ENCODE peak calls at places on chromosomes 7 and 10, in five cellular contexts. One of them, this sample, is unnamed.
A peak's percentile ranks its signal among the peaks of the same experiment; 100 is the strongest.

GRCh38 chr10:76920581-76920980 is 717.0 kb downstream of the KCNMA1 start:
- DNase-seq in A172: no peak
- DNase-seq in mesenchymal stem cell: no peak
- DNase-seq in stimulated activated naive CD8-positive, alpha-beta T cell treated with anti-CD3 and anti-CD28 coated beads, Interleukin-15, Interleukin-2, amounts not matched to agents 100 U/mL and 50 U/mL, for 24 hours: no peak
- DNase-seq in NCI-H1092: no peak
- DNase-seq in this sample: no peak

GRCh38 chr10:49690673-49691356 is 11.4 kb downstream of the C10orf53 start:
- DNase-seq in A172: no peak
- DNase-seq in mesenchymal stem cell: no peak
- DNase-seq in stimulated activated naive CD8-positive, alpha-beta T cell treated with anti-CD3 and anti-CD28 coated beads, Interleukin-15, Interleukin-2, amounts not matched to agents 100 U/mL and 50 U/mL, for 24 hours: no peak
- DNase-seq in NCI-H1092: no peak
- DNase-seq in this sample: no peak

GRCh38 chr10:29760139-29760538 is 125.4 kb upstream of the SVIL start:
- DNase-seq in A172: no peak
- DNase-seq in mesenchymal stem cell: no peak
- DNase-seq in stimulated activated naive CD8-positive, alpha-beta T cell treated with anti-CD3 and anti-CD28 coated beads, Interleukin-15, Interleukin-2, amounts not matched to agents 100 U/mL and 50 U/mL, for 24 hours: no peak
- DNase-seq in NCI-H1092: no peak
- DNase-seq in this sample: no peak

GRCh38 chr7:19969859-19970493 is 196.6 kb upstream of the TMEM196 start:
- DNase-seq in A172: peak; percentile 42
- DNase-seq in mesenchymal stem cell: peak; percentile 9
- DNase-seq in stimulated activated naive CD8-positive, alpha-beta T cell treated with anti-CD3 and anti-CD28 coated beads, Interleukin-15, Interleukin-2, amounts not matched to agents 100 U/mL and 50 U/mL, for 24 hours: no peak
- DNase-seq in NCI-H1092: no peak
- DNase-seq in this sample: peak; percentile 73

GRCh38 chr7:108348913-108349312 is 107.3 kb downstream of the NRCAM start:
- DNase-seq in A172: peak; percentile 9
- DNase-seq in mesenchymal stem cell: peak; percentile 6
- DNase-seq in stimulated activated naive CD8-positive, alpha-beta T cell treated with anti-CD3 and anti-CD28 coated beads, Interleukin-15, Interleukin-2, amounts not matched to agents 100 U/mL and 50 U/mL, for 24 hours: no peak
- DNase-seq in NCI-H1092: no peak
- DNase-seq in this sample: no peak

GRCh38 chr7:152442330-152442835 is 6.6 kb upstream of the KMT2C start:
- DNase-seq in A172: no peak
- DNase-seq in mesenchymal stem cell: no peak
- DNase-seq in stimulated activated naive CD8-positive, alpha-beta T cell treated with anti-CD3 and anti-CD28 coated beads, Interleukin-15, Interleukin-2, amounts not matched to agents 100 U/mL and 50 U/mL, for 24 hours: no peak
- DNase-seq in NCI-H1092: no peak
- DNase-seq in this sample: no peak

GRCh38 chr7:124257638-124258308 is 224.9 kb upstream of the TMEM229A start:
- DNase-seq in A172: no peak
- DNase-seq in mesenchymal stem cell: no peak
- DNase-seq in stimulated activated naive CD8-positive, alpha-beta T cell treated with anti-CD3 and anti-CD28 coated beads, Interleukin-15, Interleukin-2, amounts not matched to agents 100 U/mL and 50 U/mL, for 24 hours: no peak
- DNase-seq in NCI-H1092: no peak
- DNase-seq in this sample: no peak

GRCh38 chr7:74479961-74480829 is 26.5 kb downstream of the GTF2IRD1 start:
- DNase-seq in A172: peak; percentile 83
- DNase-seq in mesenchymal stem cell: peak; percentile 96
- DNase-seq in stimulated activated naive CD8-positive, alpha-beta T cell treated with anti-CD3 and anti-CD28 coated beads, Interleukin-15, Interleukin-2, amounts not matched to agents 100 U/mL and 50 U/mL, for 24 hours: no peak
- DNase-seq in NCI-H1092: peak; percentile 91
- DNase-seq in this sample: no peak

GRCh38 chr7:25578991-25579687 is 350.9 kb upstream of the NPVF start:
- DNase-seq in A172: no peak
- DNase-seq in mesenchymal stem cell: no peak
- DNase-seq in stimulated activated naive CD8-positive, alpha-beta T cell treated with anti-CD3 and anti-CD28 coated beads, Interleukin-15, Interleukin-2, amounts not matched to agents 100 U/mL and 50 U/mL, for 24 hours: no peak
- DNase-seq in NCI-H1092: no peak
- DNase-seq in this sample: no peak

GRCh38 chr10:84948644-84949043 is 620.3 kb downstream of the CCSER2 start:
- DNase-seq in A172: no peak
- DNase-seq in mesenchymal stem cell: no peak
- DNase-seq in stimulated activated naive CD8-positive, alpha-beta T cell treated with anti-CD3 and anti-CD28 coated beads, Interleukin-15, Interleukin-2, amounts not matched to agents 100 U/mL and 50 U/mL, for 24 hours: no peak
- DNase-seq in NCI-H1092: no peak
- DNase-seq in this sample: no peak

GRCh38 chr10:16820018-16820417 is 2.8 kb upstream of the RSU1 start:
- DNase-seq in A172: no peak
- DNase-seq in mesenchymal stem cell: no peak
- DNase-seq in stimulated activated naive CD8-positive, alpha-beta T cell treated with anti-CD3 and anti-CD28 coated beads, Interleukin-15, Interleukin-2, amounts not matched to agents 100 U/mL and 50 U/mL, for 24 hours: no peak
- DNase-seq in NCI-H1092: no peak
- DNase-seq in this sample: no peak

GRCh38 chr10:22250897-22251605 is 33.2 kb upstream of the EBLN1 start:
- DNase-seq in A172: no peak
- DNase-seq in mesenchymal stem cell: peak; percentile 6
- DNase-seq in stimulated activated naive CD8-positive, alpha-beta T cell treated with anti-CD3 and anti-CD28 coated beads, Interleukin-15, Interleukin-2, amounts not matched to agents 100 U/mL and 50 U/mL, for 24 hours: no peak
- DNase-seq in NCI-H1092: no peak
- DNase-seq in this sample: no peak

GRCh38 chr10:22253578-22253882 is 35.7 kb upstream of the EBLN1 start:
- DNase-seq in A172: no peak
- DNase-seq in mesenchymal stem cell: no peak
- DNase-seq in stimulated activated naive CD8-positive, alpha-beta T cell treated with anti-CD3 and anti-CD28 coated beads, Interleukin-15, Interleukin-2, amounts not matched to agents 100 U/mL and 50 U/mL, for 24 hours: peak; percentile 42
- DNase-seq in NCI-H1092: no peak
- DNase-seq in this sample: no peak

GRCh38 chr10:74640134-74640533 is 186.3 kb upstream of the KAT6B start:
- DNase-seq in A172: peak; percentile 4
- DNase-seq in mesenchymal stem cell: peak; percentile 10
- DNase-seq in stimulated activated naive CD8-positive, alpha-beta T cell treated with anti-CD3 and anti-CD28 coated beads, Interleukin-15, Interleukin-2, amounts not matched to agents 100 U/mL and 50 U/mL, for 24 hours: no peak
- DNase-seq in NCI-H1092: peak; percentile 47
- DNase-seq in this sample: no peak

GRCh38 chr10:1567742-1568495 is 169.4 kb downstream of the ADARB2 start:
- DNase-seq in A172: no peak
- DNase-seq in mesenchymal stem cell: no peak
- DNase-seq in stimulated activated naive CD8-positive, alpha-beta T cell treated with anti-CD3 and anti-CD28 coated beads, Interleukin-15, Interleukin-2, amounts not matched to agents 100 U/mL and 50 U/mL, for 24 hours: no peak
- DNase-seq in NCI-H1092: no peak
- DNase-seq in this sample: no peak

This sample was measured in SJSA1.